ENCODE peak calls at places on chromosomes 3 and 15, in ten cellular contexts. One of them, this sample, is unnamed.

GRCh38 chr3:177904661-177905060 is 631.6 kb upstream of the KCNMB2 start:
- DNase-seq in neural crest cell: no peak
- DNase-seq in cardiac muscle cell: no peak
- DNase-seq in sigmoid colon: no peak
- DNase-seq in AG04449: no peak
- DNase-seq in endodermal cell: no peak
- DNase-seq in left ventricle myocardium inferior: no peak
- DNase-seq in dorsolateral prefrontal cortex: no peak
- DNase-seq in IMR-90: peak
- DNase-seq in tibial artery: no peak
- DNase-seq in this sample: no peak

GRCh38 chr3:193248848-193249468 is 7.9 kb downstream of the PLAAT1 start:
- DNase-seq in tibial artery: no peak
- DNase-seq in cardiac muscle cell: no peak
- DNase-seq in AG04449: no peak
- DNase-seq in dorsolateral prefrontal cortex: no peak
- DNase-seq in endodermal cell: no peak
- DNase-seq in left ventricle myocardium inferior: no peak
- DNase-seq in neural crest cell: no peak
- DNase-seq in IMR-90: no peak
- DNase-seq in sigmoid colon: no peak
- DNase-seq in this sample: no peak

GRCh38 chr3:183503738-183504137 is 51.8 kb downstream of the KLHL6 start:
- DNase-seq in endodermal cell: peak
- DNase-seq in dorsolateral prefrontal cortex: no peak
- DNase-seq in AG04449: no peak
- DNase-seq in IMR-90: no peak
- DNase-seq in cardiac muscle cell: no peak
- DNase-seq in left ventricle myocardium inferior: no peak
- DNase-seq in sigmoid colon: no peak
- DNase-seq in tibial artery: no peak
- DNase-seq in neural crest cell: no peak
- DNase-seq in this sample: no peak

GRCh38 chr15:69080958-69081248 is 66.4 kb downstream of the NOX5 start:
- DNase-seq in dorsolateral prefrontal cortex: no peak
- DNase-seq in tibial artery: no peak
- DNase-seq in left ventricle myocardium inferior: no peak
- DNase-seq in IMR-90: no peak
- DNase-seq in cardiac muscle cell: no peak
- DNase-seq in AG04449: no peak
- DNase-seq in endodermal cell: no peak
- DNase-seq in sigmoid colon: no peak
- DNase-seq in neural crest cell: no peak
- DNase-seq in this sample: no peak

GRCh38 chr3:14227866-14228265 is 49.2 kb downstream of the LSM3 start:
- DNase-seq in IMR-90: peak
- DNase-seq in endodermal cell: no peak
- DNase-seq in cardiac muscle cell: no peak
- DNase-seq in neural crest cell: no peak
- DNase-seq in AG04449: no peak
- DNase-seq in left ventricle myocardium inferior: no peak
- DNase-seq in dorsolateral prefrontal cortex: no peak
- DNase-seq in tibial artery: no peak
- DNase-seq in sigmoid colon: no peak
- DNase-seq in this sample: no peak

GRCh38 chr3:130688677-130689076 is 58.0 kb downstream of the PIK3R4 start:
- DNase-seq in IMR-90: no peak
- DNase-seq in neural crest cell: no peak
- DNase-seq in AG04449: peak
- DNase-seq in sigmoid colon: no peak
- DNase-seq in cardiac muscle cell: no peak
- DNase-seq in dorsolateral prefrontal cortex: no peak
- DNase-seq in endodermal cell: no peak
- DNase-seq in left ventricle myocardium inferior: no peak
- DNase-seq in tibial artery: no peak
- DNase-seq in this sample: no peak

GRCh38 chr15:36626984-36627383 is 47.6 kb downstream of the CDIN1 start:
- DNase-seq in IMR-90: no peak
- DNase-seq in dorsolateral prefrontal cortex: no peak
- DNase-seq in neural crest cell: no peak
- DNase-seq in tibial artery: no peak
- DNase-seq in endodermal cell: no peak
- DNase-seq in AG04449: no peak
- DNase-seq in left ventricle myocardium inferior: no peak
- DNase-seq in sigmoid colon: no peak
- DNase-seq in cardiac muscle cell: no peak
- DNase-seq in this sample: no peak

GRCh38 chr3:105791919-105792786 is 76.7 kb downstream of the CBLB start:
- DNase-seq in neural crest cell: no peak
- DNase-seq in sigmoid colon: peak
- DNase-seq in left ventricle myocardium inferior: peak
- DNase-seq in endodermal cell: no peak
- DNase-seq in tibial artery: peak
- DNase-seq in IMR-90: peak
- DNase-seq in cardiac muscle cell: no peak
- DNase-seq in AG04449: peak
- DNase-seq in dorsolateral prefrontal cortex: no peak
- DNase-seq in this sample: no peak

GRCh38 chr3:100776736-100777135 is 67.4 kb downstream of the TFG start:
- DNase-seq in AG04449: no peak
- DNase-seq in IMR-90: peak
- DNase-seq in left ventricle myocardium inferior: no peak
- DNase-seq in tibial artery: no peak
- DNase-seq in dorsolateral prefrontal cortex: no peak
- DNase-seq in neural crest cell: no peak
- DNase-seq in sigmoid colon: no peak
- DNase-seq in cardiac muscle cell: no peak
- DNase-seq in endodermal cell: peak
- DNase-seq in this sample: no peak

GRCh38 chr15:68051907-68052306 is 2.2 kb upstream of the PIAS1 start:
- DNase-seq in neural crest cell: no peak
- DNase-seq in cardiac muscle cell: no peak
- DNase-seq in IMR-90: no peak
- DNase-seq in endodermal cell: no peak
- DNase-seq in dorsolateral prefrontal cortex: no peak
- DNase-seq in tibial artery: no peak
- DNase-seq in sigmoid colon: no peak
- DNase-seq in left ventricle myocardium inferior: no peak
- DNase-seq in AG04449: no peak
- DNase-seq in this sample: no peak

GRCh38 chr3:177361042-177361938 is 164.0 kb upstream of the TBL1XR1 start:
- DNase-seq in neural crest cell: no peak
- DNase-seq in tibial artery: no peak
- DNase-seq in AG04449: no peak
- DNase-seq in cardiac muscle cell: no peak
- DNase-seq in sigmoid colon: no peak
- DNase-seq in endodermal cell: no peak
- DNase-seq in dorsolateral prefrontal cortex: no peak
- DNase-seq in IMR-90: no peak
- DNase-seq in left ventricle myocardium inferior: no peak
- DNase-seq in this sample: no peak

GRCh38 chr15:99343836-99344551 is 92.7 kb downstream of the LRRC28 start:
- DNase-seq in left ventricle myocardium inferior: peak
- DNase-seq in neural crest cell: no peak
- DNase-seq in tibial artery: no peak
- DNase-seq in IMR-90: no peak
- DNase-seq in endodermal cell: peak
- DNase-seq in cardiac muscle cell: peak
- DNase-seq in dorsolateral prefrontal cortex: peak
- DNase-seq in sigmoid colon: no peak
- DNase-seq in AG04449: no peak
- DNase-seq in this sample: no peak

GRCh38 chr3:125324341-125324740 is 50.8 kb downstream of the ZNF148 start:
- DNase-seq in tibial artery: no peak
- DNase-seq in IMR-90: no peak
- DNase-seq in cardiac muscle cell: no peak
- DNase-seq in left ventricle myocardium inferior: no peak
- DNase-seq in sigmoid colon: no peak
- DNase-seq in dorsolateral prefrontal cortex: no peak
- DNase-seq in endodermal cell: no peak
- DNase-seq in AG04449: no peak
- DNase-seq in neural crest cell: no peak
- DNase-seq in this sample: no peak

GRCh38 chr15:91965501-91966180 is 112.1 kb downstream of the SLCO3A1 start:
- DNase-seq in AG04449: no peak
- DNase-seq in cardiac muscle cell: no peak
- DNase-seq in tibial artery: no peak
- DNase-seq in IMR-90: peak
- DNase-seq in dorsolateral prefrontal cortex: peak
- DNase-seq in neural crest cell: no peak
- DNase-seq in left ventricle myocardium inferior: no peak
- DNase-seq in endodermal cell: no peak
- DNase-seq in sigmoid colon: no peak
- DNase-seq in this sample: no peak

GRCh38 chr3:141050913-141051632 is at the start of gene SPSB4:
- DNase-seq in endodermal cell: peak
- DNase-seq in sigmoid colon: peak
- DNase-seq in dorsolateral prefrontal cortex: no peak
- DNase-seq in tibial artery: peak
- DNase-seq in AG04449: no peak
- DNase-seq in neural crest cell: peak
- DNase-seq in left ventricle myocardium inferior: peak
- DNase-seq in IMR-90: peak
- DNase-seq in cardiac muscle cell: peak
- DNase-seq in this sample: no peak
- TF ChIP-seq CTCF in endodermal cell: peak
- TF ChIP-seq CTCF in sigmoid colon: no peak
- TF ChIP-seq CTCF in dorsolateral prefrontal cortex: no peak
- TF ChIP-seq CTCF in tibial artery: peak
- TF ChIP-seq CTCF in AG04449: no peak
- TF ChIP-seq CTCF in neural crest cell: peak
- TF ChIP-seq CTCF in left ventricle myocardium inferior: peak
- TF ChIP-seq CTCF in IMR-90: peak
- TF ChIP-seq CTCF in cardiac muscle cell: no peak
- TF ChIP-seq CTCF in this sample: peak

GRCh38 chr3:148971819-148972218 is 19.5 kb upstream of the GYG1 start:
- DNase-seq in endodermal cell: no peak
- DNase-seq in sigmoid colon: peak
- DNase-seq in AG04449: peak
- DNase-seq in IMR-90: peak
- DNase-seq in left ventricle myocardium inferior: no peak
- DNase-seq in dorsolateral prefrontal cortex: no peak
- DNase-seq in cardiac muscle cell: no peak
- DNase-seq in neural crest cell: no peak
- DNase-seq in tibial artery: peak
- DNase-seq in this sample: no peak
- TF ChIP-seq CTCF in endodermal cell: no peak
- TF ChIP-seq CTCF in sigmoid colon: no peak
- TF ChIP-seq CTCF in AG04449: no peak
- TF ChIP-seq CTCF in IMR-90: no peak
- TF ChIP-seq CTCF in left ventricle myocardium inferior: no peak
- TF ChIP-seq CTCF in dorsolateral prefrontal cortex: no peak
- TF ChIP-seq CTCF in cardiac muscle cell: no peak
- TF ChIP-seq CTCF in neural crest cell: no peak
- TF ChIP-seq CTCF in tibial artery: no peak
- TF ChIP-seq CTCF in this sample: no peak

GRCh38 chr3:64220161-64220560 is 5.1 kb downstream of the PRICKLE2 start:
- DNase-seq in tibial artery: peak
- DNase-seq in left ventricle myocardium inferior: no peak
- DNase-seq in IMR-90: peak
- DNase-seq in AG04449: no peak
- DNase-seq in cardiac muscle cell: peak
- DNase-seq in neural crest cell: no peak
- DNase-seq in dorsolateral prefrontal cortex: no peak
- DNase-seq in sigmoid colon: no peak
- DNase-seq in endodermal cell: no peak
- DNase-seq in this sample: no peak

GRCh38 chr3:64222501-64222900 is 2.8 kb downstream of the PRICKLE2 start:
- DNase-seq in left ventricle myocardium inferior: no peak
- DNase-seq in sigmoid colon: no peak
- DNase-seq in IMR-90: no peak
- DNase-seq in cardiac muscle cell: no peak
- DNase-seq in AG04449: no peak
- DNase-seq in tibial artery: no peak
- DNase-seq in neural crest cell: no peak
- DNase-seq in endodermal cell: no peak
- DNase-seq in dorsolateral prefrontal cortex: peak
- DNase-seq in this sample: no peak

GRCh38 chr3:64218746-64219145 is 6.5 kb downstream of the PRICKLE2 start:
- DNase-seq in IMR-90: no peak
- DNase-seq in AG04449: no peak
- DNase-seq in dorsolateral prefrontal cortex: no peak
- DNase-seq in endodermal cell: no peak
- DNase-seq in cardiac muscle cell: no peak
- DNase-seq in left ventricle myocardium inferior: no peak
- DNase-seq in neural crest cell: no peak
- DNase-seq in tibial artery: no peak
- DNase-seq in sigmoid colon: no peak
- DNase-seq in this sample: no peak

GRCh38 chr3:64223809-64224570 is 1.3 kb downstream of the PRICKLE2 start:
- DNase-seq in cardiac muscle cell: no peak
- DNase-seq in neural crest cell: no peak
- DNase-seq in endodermal cell: no peak
- DNase-seq in dorsolateral prefrontal cortex: peak
- DNase-seq in AG04449: no peak
- DNase-seq in tibial artery: no peak
- DNase-seq in left ventricle myocardium inferior: no peak
- DNase-seq in sigmoid colon: no peak
- DNase-seq in IMR-90: peak
- DNase-seq in this sample: no peak

GRCh38 chr3:64221564-64222257 is 3.6 kb downstream of the PRICKLE2 start:
- DNase-seq in tibial artery: no peak
- DNase-seq in left ventricle myocardium inferior: no peak
- DNase-seq in neural crest cell: no peak
- DNase-seq in IMR-90: no peak
- DNase-seq in AG04449: no peak
- DNase-seq in sigmoid colon: no peak
- DNase-seq in cardiac muscle cell: no peak
- DNase-seq in endodermal cell: no peak
- DNase-seq in dorsolateral prefrontal cortex: no peak
- DNase-seq in this sample: no peak
- TF ChIP-seq CTCF in tibial artery: no peak
- TF ChIP-seq CTCF in left ventricle myocardium inferior: no peak
- TF ChIP-seq CTCF in neural crest cell: no peak
- TF ChIP-seq CTCF in IMR-90: peak
- TF ChIP-seq CTCF in AG04449: no peak
- TF ChIP-seq CTCF in sigmoid colon: no peak
- TF ChIP-seq CTCF in cardiac muscle cell: no peak
- TF ChIP-seq CTCF in endodermal cell: no peak
- TF ChIP-seq CTCF in dorsolateral prefrontal cortex: no peak
- TF ChIP-seq CTCF in this sample: peak

DNA sequence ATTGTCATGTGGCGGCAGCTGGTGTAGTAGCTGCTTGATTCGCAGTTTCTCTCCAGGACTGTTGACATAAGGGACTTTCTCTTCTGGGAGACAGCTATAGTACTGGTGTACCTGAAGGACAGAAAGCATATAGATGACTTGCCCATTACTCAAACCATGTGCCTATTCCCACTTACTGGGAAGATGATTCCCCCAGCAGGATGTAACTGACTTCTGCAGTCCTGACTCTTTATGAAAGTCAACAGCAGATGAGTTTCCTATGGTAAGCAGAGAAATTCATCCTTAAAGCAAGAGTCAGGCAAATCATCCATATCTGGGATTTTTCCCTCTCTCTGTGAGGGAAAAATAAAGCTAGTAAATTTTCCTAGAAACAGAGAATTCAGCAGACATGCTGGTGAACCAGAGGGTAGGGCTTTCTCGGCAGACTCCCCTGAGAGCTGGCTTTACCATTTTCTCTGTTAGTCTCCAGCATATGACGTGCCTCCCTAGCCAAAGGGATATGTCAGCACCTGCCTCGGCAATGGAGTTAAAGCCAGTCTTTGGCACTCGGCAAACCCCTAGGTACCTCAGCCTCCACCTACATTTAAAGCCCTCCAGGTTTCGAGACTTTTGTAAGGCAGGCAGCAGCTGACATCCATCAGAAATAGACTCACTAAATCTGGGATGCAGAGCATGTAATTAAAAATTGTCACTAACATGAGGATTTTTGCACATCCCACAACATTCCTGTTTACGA is 62.1 kb downstream of the PRICKLE2 start:
- DNase-seq in left ventricle myocardium inferior: no peak
- DNase-seq in endodermal cell: no peak
- DNase-seq in AG04449: no peak
- DNase-seq in tibial artery: no peak
- DNase-seq in dorsolateral prefrontal cortex: no peak
- DNase-seq in neural crest cell: no peak
- DNase-seq in sigmoid colon: no peak
- DNase-seq in cardiac muscle cell: no peak
- DNase-seq in IMR-90: no peak
- DNase-seq in this sample: no peak
- TF ChIP-seq CTCF in left ventricle myocardium inferior: no peak
- TF ChIP-seq CTCF in endodermal cell: no peak
- TF ChIP-seq CTCF in AG04449: no peak
- TF ChIP-seq CTCF in tibial artery: no peak
- TF ChIP-seq CTCF in dorsolateral prefrontal cortex: no peak
- TF ChIP-seq CTCF in neural crest cell: no peak
- TF ChIP-seq CTCF in sigmoid colon: no peak
- TF ChIP-seq CTCF in cardiac muscle cell: no peak
- TF ChIP-seq CTCF in IMR-90: no peak
- TF ChIP-seq CTCF in this sample: peak

This sample was measured in chondrocyte.